ENCODE peak calls at places on chromosome 15, in nine cellular contexts. D, X, M, L, T, A, E, B and O are unnamed samples.

GRCh38 chr15:57327985-57328471 is 48.3 kb upstream of the CGNL1 start:
- DNase-seq in X (no peak), L (no peak), M (no peak), B (no peak), T (peak; percentile 82), D (peak; percentile 68), E (no peak), A (no peak), O (peak; percentile 90)

GRCh38 chr15:74036271-74037170 is 42.0 kb downstream of the PML start:
- DNase-seq in B (no peak), A (peak; percentile 60), M (peak; percentile 69), D (peak; percentile 60), X (no peak), E (no peak), T (peak; percentile 46), L (peak; percentile 62), O (peak; percentile 30)

GRCh38 chr15:33068531-33068990 is 126.0 kb downstream of the FMN1 start:
- DNase-seq in M (peak; percentile 97), L (no peak), X (peak; percentile 71), D (no peak), B (no peak), A (peak; percentile 19), E (no peak), T (no peak), O (no peak)

GRCh38 chr15:33021806-33022389 is 172.6 kb downstream of the FMN1 start:
- DNase-seq in L (no peak), T (no peak), B (no peak), A (peak; percentile 35), M (peak; percentile 85), D (no peak), E (no peak), X (peak; percentile 61), O (peak; percentile 34)

GRCh38 chr15:57527382-57528091 is 64.2 kb upstream of the MYZAP start:
- DNase-seq in X (peak; percentile 73), L (peak; percentile 32), M (peak; percentile 80), B (no peak), T (peak; percentile 50), A (peak; percentile 58), E (no peak), D (peak; percentile 54), O (peak; percentile 78)

GRCh38 chr15:40333922-40334492 is 6.7 kb downstream of the CCDC9B start:
- DNase-seq in B (peak; percentile 77), A (peak; percentile 85), D (peak; percentile 73), X (no peak), E (peak; percentile 60), M (no peak), L (no peak), T (peak; percentile 78), O (no peak)

GRCh38 chr15:73647259-73648026 is 14.3 kb upstream of the NPTN start:
- DNase-seq in E (no peak), D (no peak), T (no peak), X (no peak), M (peak; percentile 91), L (no peak), A (no peak), B (no peak), O (no peak)

GRCh38 chr15:79314186-79314585 is 3.3 kb downstream of the TMED3 start:
- DNase-seq in M (no peak), E (no peak), L (no peak), B (no peak), X (no peak), A (no peak), T (no peak), D (no peak), O (no peak)

GRCh38 chr15:63950911-63951481 is 95.3 kb downstream of the DAPK2 start:
- DNase-seq in B (no peak), T (no peak), M (peak; percentile 75), E (no peak), L (no peak), D (no peak), A (no peak), X (no peak), O (peak; percentile 48)

GRCh38 chr15:69755571-69756310 is 303.1 kb downstream of the RPLP1 start:
- DNase-seq in D (no peak), X (peak; percentile 91), A (no peak), B (no peak), L (no peak), T (no peak), E (no peak), M (no peak), O (no peak)

GRCh38 chr15:55499158-55499557 is 8.9 kb downstream of the DNAAF4 start:
- DNase-seq in E (no peak), B (no peak), D (no peak), M (no peak), A (no peak), X (no peak), T (no peak), L (no peak), O (no peak)

GRCh38 chr15:69468241-69469121 is 15.9 kb downstream of the RPLP1 start:
- DNase-seq in M (peak; percentile 93), D (no peak), T (no peak), L (no peak), X (no peak), A (no peak), E (no peak), B (no peak), O (peak; percentile 45)

GRCh38 chr15:42100021-42100800 is 5.8 kb upstream of the PLA2G4D start:
- DNase-seq in M (peak; percentile 86), D (no peak), L (no peak), X (no peak), E (no peak), A (no peak), T (no peak), B (no peak), O (no peak)

GRCh38 chr15:38482572-38482971 is 28.6 kb downstream of the FAM98B start:
- DNase-seq in T (no peak), B (no peak), X (no peak), L (no peak), E (no peak), D (no peak), A (no peak), M (no peak), O (no peak)

GRCh38 chr15:55168350-55168974 is 28.3 kb downstream of the RSL24D1 start:
- DNase-seq in X (peak; percentile 71), D (peak; percentile 30), L (no peak), A (peak; percentile 9), M (peak; percentile 73), B (peak; percentile 66), E (peak; percentile 79), T (peak; percentile 24), O (peak; percentile 21)

GRCh38 chr15:38577405-38577987 is 12.9 kb upstream of the RASGRP1 start:
- DNase-seq in D (no peak), M (no peak), X (no peak), T (no peak), B (no peak), A (no peak), E (no peak), L (no peak), O (no peak)

GRCh38 chr15:83732196-83732595 is 78.3 kb downstream of the ADAMTSL3 start:
- DNase-seq in M (no peak), D (no peak), X (no peak), A (no peak), L (no peak), E (no peak), T (no peak), B (no peak), O (no peak)

GRCh38 chr15:66120422-66120821 is 133.1 kb downstream of the MEGF11 start:
- DNase-seq in D (no peak), X (no peak), L (no peak), A (no peak), T (no peak), M (no peak), E (no peak), B (no peak), O (no peak)

DNA sequence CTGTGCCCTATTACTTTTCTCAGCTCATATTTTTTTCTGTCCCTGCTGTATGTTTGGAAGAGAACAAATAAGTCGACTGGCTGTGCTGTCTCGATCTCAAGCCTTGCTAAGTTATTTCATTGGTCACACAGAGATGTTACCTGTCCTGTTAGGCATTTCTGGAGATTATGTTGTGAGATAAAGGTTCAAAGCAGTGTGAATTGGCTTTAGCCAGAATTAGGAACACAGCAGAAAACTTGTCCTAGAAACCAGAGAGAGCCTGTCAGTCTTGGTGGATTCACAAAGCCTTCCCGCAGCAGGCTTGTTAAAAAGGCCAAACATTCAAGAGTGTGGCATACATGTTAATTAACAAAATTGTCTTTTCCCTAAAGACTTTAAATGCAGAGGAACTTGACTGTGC is 25.0 kb downstream of the ABHD2 start:
- DNase-seq in D (no peak), M (no peak), T (no peak), B (no peak), L (no peak), E (no peak), X (no peak), A (no peak), O (no peak)
- H3K4me3 ChIP-seq in D (no peak overlapping the region), M (no peak overlapping the region), T (no peak overlapping the region), B (no peak overlapping the region), L (no peak overlapping the region), E (no peak overlapping the region), X (no peak overlapping the region), A (no peak overlapping the region), O (no peak overlapping the region)

DNA sequence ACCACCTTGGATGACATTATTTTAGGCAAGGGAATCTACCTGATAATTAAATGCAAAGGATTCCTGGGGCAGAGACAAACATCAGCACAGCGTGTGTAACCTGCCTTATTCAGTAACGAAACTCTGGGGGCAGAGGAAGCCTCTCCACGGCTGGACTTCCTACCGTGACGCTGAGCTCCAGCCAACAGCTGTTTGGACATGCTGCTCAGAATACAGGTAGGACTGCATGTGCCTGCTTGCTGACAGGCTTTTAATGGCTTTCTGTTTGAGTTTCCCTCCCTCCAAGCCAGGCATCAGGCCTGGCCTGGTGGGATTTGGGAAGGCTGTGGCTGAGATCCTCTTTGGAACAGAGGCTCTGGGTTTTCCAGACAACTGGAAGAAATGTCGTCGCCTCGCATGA is 150.6 kb downstream of the ADAMTS17 start:
- DNase-seq in D (no peak), A (no peak), L (no peak), E (no peak), B (no peak), M (no peak), T (no peak), X (no peak), O (no peak)
- H3K9me3 ChIP-seq in D (no peaks in the 10 kb centered on the region), A (no peaks in the 10 kb centered on the region), L (no peaks in the 10 kb centered on the region), E (no peaks in the 10 kb centered on the region), B (no peaks in the 10 kb centered on the region), M (no peaks in the 10 kb centered on the region), T (no peaks in the 10 kb centered on the region), X (no peaks in the 10 kb centered on the region), O (peaks cover 77% of the 10 kb centered on the region)

GRCh38 chr15:53586815-53587214 is 172.6 kb downstream of the WDR72 start:
- DNase-seq in B (peak; percentile 51), A (no peak), M (peak; percentile 60), E (peak; percentile 69), L (no peak), T (no peak), X (peak; percentile 48), D (peak; percentile 30), O (no peak)
- TF ChIP-seq CTCF in B (peak; percentile 32), A (no peak), M (peak; percentile 64), E (no peak), L (peak; percentile 26), T (no peak), X (peak; percentile 70), D (peak; percentile 37), O (no peak)

DNA sequence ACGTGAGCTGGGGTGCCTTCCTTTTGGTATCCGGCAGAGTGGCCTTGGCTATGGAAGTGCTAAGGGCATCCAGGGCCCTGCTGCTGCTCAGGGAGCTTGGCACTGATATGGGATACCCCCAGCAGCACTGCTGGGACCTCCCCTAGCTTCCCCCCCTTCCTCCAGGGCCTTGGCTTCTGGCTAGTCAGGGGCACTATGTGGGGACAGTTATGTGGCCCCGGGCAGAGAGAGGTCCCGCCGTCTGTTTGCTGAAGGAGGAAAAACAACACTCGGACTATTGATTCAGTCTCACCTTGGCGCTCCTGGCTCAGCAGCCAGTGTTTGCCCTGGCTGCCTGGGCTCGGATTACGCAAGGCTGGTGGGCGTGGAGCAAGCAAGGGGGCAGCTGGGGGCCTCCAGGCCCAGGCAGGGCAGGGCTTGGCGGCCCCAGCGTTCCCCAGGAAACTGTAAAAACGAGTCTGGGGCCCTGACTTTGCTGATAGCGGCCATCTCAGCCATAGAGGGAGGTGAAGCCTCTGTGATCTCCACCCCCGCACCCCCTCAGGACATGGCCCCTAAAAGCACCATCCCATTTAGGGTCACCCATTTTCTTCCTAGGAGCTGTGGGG is 5.7 kb downstream of the FURIN start:
- DNase-seq in E (peak; percentile 86), A (no peak), T (no peak), D (no peak), L (no peak), M (peak; percentile 49), B (peak; percentile 92), X (no peak), O (no peak)
- H3K4me3 ChIP-seq in E (peak overlapping the region; percentile 3), A (peak overlapping the region; percentile 85), T (no peak overlapping the region), D (no peak overlapping the region), L (no peak overlapping the region), M (peak overlapping the region; percentile 48), B (peak overlapping the region; percentile 85), X (no peak overlapping the region), O (peak overlapping the region; percentile 17)